ENCODE peak calls at places on chromosomes 5 and 9, in five cellular contexts. S is WERI-Rb-1, H is upper lobe of left lung, L is H9, U is osteoblast. O is an unnamed sample.

GRCh38 chr9:14203366-14204056 is 110.4 kb downstream of the NFIB start:
- DNase-seq in L (no peak), U (no peak), S (no peak), H (peak), O (no peak)

GRCh38 chr5:99037668-99038067 is 108.9 kb upstream of the CHD1 start:
- DNase-seq in S (no peak), U (no peak), L (peak), H (no peak), O (no peak)

GRCh38 chr9:137458194-137459146 is 664 bp downstream of the NSMF start:
- DNase-seq in S (no peak), H (peak), U (peak), L (no peak), O (no peak)

GRCh38 chr5:173302546-173303155 is 25.6 kb downstream of the STC2 start:
- DNase-seq in U (peak), L (peak), H (no peak), S (no peak), O (no peak)

GRCh38 chr5:131418846-131419245 is 155.0 kb downstream of the CDC42SE2 start:
- DNase-seq in H (no peak), U (no peak), S (no peak), L (no peak), O (no peak)

GRCh38 chr5:119269061-119269579 is 86.7 kb upstream of the TNFAIP8 start:
- DNase-seq in H (peak), S (peak), U (no peak), L (peak), O (no peak)

GRCh38 chr9:122141671-122142070 is 17.9 kb downstream of the NDUFA8 start:
- DNase-seq in H (no peak), U (no peak), L (no peak), S (no peak), O (no peak)

GRCh38 chr9:125523681-125524080 is 183.3 kb downstream of the MAPKAP1 start:
- DNase-seq in S (no peak), H (no peak), U (no peak), L (no peak), O (no peak)

GRCh38 chr9:129687391-129687790 is 21.9 kb downstream of the PRRX2 start:
- DNase-seq in L (no peak), S (no peak), U (peak), H (no peak), O (no peak)

GRCh38 chr5:14410068-14410941 is 171.3 kb upstream of the OTULINL start:
- DNase-seq in L (no peak), S (no peak), H (no peak), U (no peak), O (no peak)

GRCh38 chr9:79233542-79233941 is 338.2 kb upstream of the TLE4 start:
- DNase-seq in L (peak), S (peak), U (peak), H (no peak), O (no peak)

GRCh38 chr5:153432583-153432982 is 57.9 kb upstream of the GRIA1 start:
- DNase-seq in H (no peak), L (no peak), S (no peak), U (no peak), O (no peak)

GRCh38 chr5:126253406-126253805 is 169.8 kb upstream of the GRAMD2B start:
- DNase-seq in H (no peak), S (no peak), L (no peak), U (no peak), O (no peak)

GRCh38 chr9:561430-561829 is 280.1 kb upstream of the DMRT1 start:
- DNase-seq in L (no peak), H (no peak), S (no peak), U (no peak), O (no peak)

GRCh38 chr9:14865206-14865605 is 45.0 kb downstream of the FREM1 start:
- DNase-seq in L (no peak), U (no peak), S (no peak), H (no peak), O (no peak)

GRCh38 chr9:650362-650761 is 191.1 kb upstream of the DMRT1 start:
- DNase-seq in H (no peak), U (no peak), S (no peak), L (peak), O (no peak)

GRCh38 chr9:36960575-36960955 is 73.5 kb downstream of the PAX5 start:
- DNase-seq in S (no peak), U (no peak), L (peak), H (no peak), O (no peak)

GRCh38 chr9:2351324-2351723 is 270.3 kb upstream of the VLDLR start:
- DNase-seq in H (no peak), U (no peak), L (no peak), S (no peak), O (no peak)

GRCh38 chr5:64497390-64497789 is 8.4 kb upstream of the RGS7BP start:
- DNase-seq in H (no peak), S (no peak), U (no peak), L (no peak), O (no peak)

GRCh38 chr5:147639303-147639702 is 129.4 kb upstream of the DPYSL3 start:
- DNase-seq in S (no peak), L (no peak), H (no peak), U (no peak), O (no peak)

GRCh38 chr9:116837038-116837998 is 150.2 kb downstream of the TRIM32 start:
- DNase-seq in L (peak), H (no peak), U (no peak), S (peak), O (no peak)

GRCh38 chr5:77806213-77806843 is 30.2 kb upstream of the TBCA start:
- DNase-seq in L (no peak), H (no peak), U (no peak), S (no peak), O (no peak)

GRCh38 chr9:14485366-14485765 is 171.4 kb upstream of the NFIB start:
- DNase-seq in H (no peak), S (no peak), L (no peak), U (no peak), O (no peak)

GRCh38 chr5:50969207-50970145 is 303.0 kb downstream of the PARP8 start:
- DNase-seq in L (peak), S (no peak), U (no peak), H (peak), O (no peak)

GRCh38 chr9:3401556-3401955 is 124.2 kb downstream of the RFX3 start:
- DNase-seq in S (no peak), U (no peak), H (no peak), L (no peak), O (no peak)

GRCh38 chr5:43702815-43703214 is 99.8 kb downstream of the NNT start:
- DNase-seq in S (peak), U (no peak), L (no peak), H (no peak), O (no peak)

GRCh38 chr5:139146809-139147742 is 51.1 kb downstream of the SIL1 start:
- DNase-seq in U (no peak), L (no peak), S (no peak), H (no peak), O (no peak)

GRCh38 chr9:15250013-15250412 is 57.0 kb downstream of the TTC39B start:
- DNase-seq in S (no peak), L (no peak), U (no peak), H (no peak), O (no peak)

GRCh38 chr9:4630836-4631235 is 31.3 kb upstream of the PLPP6 start:
- DNase-seq in L (no peak), U (no peak), S (no peak), H (no peak), O (no peak)

GRCh38 chr9:38019731-38020130 is 49.3 kb downstream of the SHB start:
- DNase-seq in H (no peak), L (no peak), S (no peak), U (peak), O (no peak)

GRCh38 chr5:40743771-40744170 is 12.0 kb downstream of the TTC33 start:
- DNase-seq in L (no peak), U (no peak), S (no peak), H (no peak), O (no peak)

GRCh38 chr9:99054581-99054980 is 50.3 kb upstream of the TGFBR1 start:
- DNase-seq in L (no peak), U (no peak), H (no peak), S (no peak), O (no peak)

GRCh38 chr9:75889977-75890540 is 414 bp upstream of the PCSK5 start:
- DNase-seq in S (peak), H (no peak), L (no peak), U (peak), O (no peak)

GRCh38 chr9:100372648-100373047 is 19.9 kb upstream of the TEX10 start:
- DNase-seq in S (no peak), U (no peak), L (no peak), H (no peak), O (no peak)

GRCh38 chr5:150434502-150434901 is 15.0 kb downstream of the RPS14 start:
- DNase-seq in H (no peak), S (peak), L (no peak), U (no peak), O (no peak)

GRCh38 chr5:140344683-140345423 is 1.6 kb downstream of the HBEGF start:
- DNase-seq in H (no peak), U (peak), L (no peak), S (no peak), O (no peak)

GRCh38 chr5:170630226-170630625 is 126.4 kb downstream of the KCNIP1 start:
- DNase-seq in L (no peak), S (no peak), U (peak), H (no peak), O (no peak)

GRCh38 chr5:119031905-119032304 is 39.0 kb upstream of the DMXL1 start:
- DNase-seq in L (peak), U (no peak), S (no peak), H (no peak), O (no peak)

GRCh38 chr5:126830061-126830460 is 53.1 kb downstream of the LMNB1 start:
- DNase-seq in S (no peak), U (no peak), H (no peak), L (no peak), O (no peak)

GRCh38 chr5:16721151-16722102 is 104.6 kb upstream of the RETREG1 start:
- DNase-seq in L (no peak), S (no peak), U (no peak), H (no peak), O (no peak)

GRCh38 chr9:109500421-109500974 is 2.4 kb upstream of the PTPN3 start:
- DNase-seq in L (no peak), S (no peak), H (no peak), U (no peak), O (no peak)

GRCh38 chr9:109497193-109498165 is 628 bp downstream of the PTPN3 start:
- DNase-seq in L (no peak), H (peak), U (peak), S (no peak), O (no peak)

GRCh38 chr9:109499631-109500120 is 1.6 kb upstream of the PTPN3 start:
- DNase-seq in S (peak), U (peak), H (peak), L (peak), O (no peak)

GRCh38 chr9:109499061-109499630 is 1.0 kb upstream of the PTPN3 start:
- DNase-seq in L (no peak), U (peak), S (no peak), H (no peak), O (no peak)

GRCh38 chr9:109498195-109499060 is at the start of gene PTPN3:
- DNase-seq in U (peak), H (peak), L (peak), S (peak), O (no peak)
- H3K27ac ChIP-seq in U (no peak), H (peak), L (no peak), S (no peak), O (no peak)

DNA sequence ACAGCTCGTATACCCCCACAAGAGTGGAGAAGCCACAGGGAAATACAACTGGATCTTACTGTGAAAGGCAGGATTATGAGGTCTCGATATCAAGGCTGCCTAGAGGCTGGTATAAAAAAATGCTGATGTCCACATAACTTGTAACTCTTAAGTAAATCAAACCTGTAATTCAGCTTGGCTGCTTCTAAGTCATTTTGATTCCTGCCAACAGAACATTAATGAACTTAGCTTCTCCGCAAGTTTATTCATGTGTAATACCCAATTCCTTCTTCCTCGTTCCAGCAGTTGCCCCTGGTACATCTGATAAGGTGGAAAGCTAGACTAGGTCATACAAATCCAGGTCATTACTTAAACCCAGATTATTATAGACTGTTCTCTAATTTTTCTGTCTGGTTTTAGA is 16.4 kb upstream of the SMIM15 start:
- DNase-seq in L (no peak), U (no peak), S (no peak), H (no peak), O (no peak)
- H3K27ac ChIP-seq in L (no peak), U (no peak), S (no peak), H (no peak), O (no peak)

GRCh38 chr5:88806338-88806737 is 76.6 kb downstream of the MEF2C start:
- DNase-seq in L (no peak), S (no peak), H (no peak), U (no peak), O (no peak)

GRCh38 chr5:88807327-88807726 is 75.7 kb downstream of the MEF2C start:
- DNase-seq in L (no peak), S (no peak), U (no peak), H (no peak), O (no peak)

GRCh38 chr5:88805151-88805784 is 77.7 kb downstream of the MEF2C start:
- DNase-seq in L (no peak), H (no peak), U (no peak), S (no peak), O (no peak)

GRCh38 chr5:88803309-88803708 is 79.7 kb downstream of the MEF2C start:
- DNase-seq in U (no peak), H (no peak), S (no peak), L (no peak), O (no peak)

GRCh38 chr5:88804444-88804843 is 78.5 kb downstream of the MEF2C start:
- DNase-seq in U (peak), S (no peak), H (peak), L (no peak), O (no peak)
- H3K27ac ChIP-seq in U (no peak), S (no peak), H (no peak), L (no peak), O (no peak)

GRCh38 chr5:124986667-124987066 is 240.2 kb upstream of the ZNF608 start:
- DNase-seq in S (no peak), H (no peak), U (no peak), L (no peak), O (no peak)

GRCh38 chr5:124990723-124991122 is 244.3 kb upstream of the ZNF608 start:
- DNase-seq in U (no peak), S (no peak), L (no peak), H (no peak), O (no peak)

GRCh38 chr5:124980174-124980941 is 233.9 kb upstream of the ZNF608 start:
- DNase-seq in U (no peak), H (no peak), L (peak), S (no peak), O (no peak)

GRCh38 chr5:124981901-124982300 is 235.5 kb upstream of the ZNF608 start:
- DNase-seq in L (no peak), H (no peak), S (no peak), U (no peak), O (no peak)

GRCh38 chr5:124986170-124986569 is 239.7 kb upstream of the ZNF608 start:
- DNase-seq in S (no peak), U (no peak), H (no peak), L (no peak), O (no peak)
- H3K27ac ChIP-seq in S (no peak), U (no peak), H (no peak), L (no peak), O (no peak)

DNA sequence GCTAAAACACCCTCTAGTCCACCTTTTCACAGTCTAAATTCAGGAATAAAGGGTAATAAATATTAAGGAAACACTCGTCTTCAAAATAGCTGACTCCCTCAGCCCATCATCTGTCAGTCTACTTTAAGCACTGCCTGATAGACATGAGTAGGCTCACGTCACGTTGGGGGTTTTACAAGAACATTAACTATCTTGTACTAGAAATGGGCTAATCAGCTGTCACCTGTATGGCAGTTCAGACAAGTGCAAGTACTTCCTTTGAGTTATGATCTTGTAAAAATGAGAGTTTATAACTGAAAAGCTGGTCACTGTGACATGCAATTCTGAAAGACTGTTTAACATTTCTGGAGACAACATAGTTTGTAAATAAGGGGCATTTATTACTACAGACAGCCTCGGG is 936.7 kb upstream of the CTNND2 start:
- DNase-seq in L (no peak), U (no peak), S (no peak), H (no peak), O (no peak)
- H3K27ac ChIP-seq in L (no peak), U (no peak), S (no peak), H (no peak), O (no peak)

GRCh38 chr9:134329886-134330285 is 3.6 kb downstream of the RXRA start:
- DNase-seq in U (peak), H (peak), S (no peak), L (no peak), O (no peak)

GRCh38 chr9:134332841-134333233 is 6.6 kb downstream of the RXRA start:
- DNase-seq in S (no peak), H (peak), U (peak), L (no peak), O (no peak)

GRCh38 chr9:134332266-134332665 is 6.0 kb downstream of the RXRA start:
- DNase-seq in H (peak), L (no peak), S (peak), U (peak), O (no peak)

GRCh38 chr9:134330590-134330989 is 4.3 kb downstream of the RXRA start:
- DNase-seq in S (no peak), L (no peak), U (no peak), H (no peak), O (no peak)

GRCh38 chr9:134331186-134332025 is 5.2 kb downstream of the RXRA start:
- DNase-seq in U (peak), L (no peak), H (peak), S (no peak), O (no peak)
- H3K27ac ChIP-seq in U (no peak), L (no peak), H (no peak), S (peak), O (no peak)

DNA sequence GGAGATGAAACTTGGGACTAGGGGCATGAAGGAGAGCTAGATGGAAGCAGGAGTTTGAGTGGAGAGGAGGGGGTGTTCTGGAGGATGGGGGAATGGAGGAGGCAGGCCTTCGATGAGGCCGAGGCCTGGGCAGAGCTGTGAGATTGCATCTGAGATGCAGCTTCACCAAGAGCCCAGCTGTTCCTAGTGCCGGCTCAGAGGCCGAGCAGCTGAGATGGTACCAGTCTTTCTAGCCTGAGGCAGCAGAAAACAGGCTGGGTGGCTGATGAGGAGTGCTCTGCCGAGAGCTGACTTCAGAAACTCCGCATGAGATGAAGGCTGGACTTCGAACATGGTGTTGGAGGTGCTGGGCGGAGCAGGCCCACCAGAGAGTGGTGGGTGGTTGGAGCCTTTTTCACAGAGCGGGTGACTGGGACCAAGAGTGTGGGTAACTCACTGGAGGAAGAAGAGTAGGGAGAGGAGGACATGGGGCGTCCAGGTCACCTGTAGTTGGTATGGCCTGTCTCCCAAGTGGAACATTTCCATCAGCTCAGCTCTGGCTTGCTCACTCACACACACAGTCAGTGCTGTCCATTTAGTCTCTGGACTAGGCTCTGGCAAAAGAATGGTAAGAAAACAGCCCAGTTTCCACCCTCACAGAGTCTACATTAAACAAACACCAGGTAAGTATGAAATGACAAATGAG is 54.7 kb downstream of the TMOD1 start:
- DNase-seq in L (no peak), S (no peak), H (no peak), U (no peak), O (no peak)
- H3K27ac ChIP-seq in L (no peak), S (no peak), H (no peak), U (no peak), O (peak)